ENCODE peak calls at places on chromosomes 7 and 10, in ten cellular contexts. A is A673; J is neural crest cell; R is stimulated activated CD4-positive, alpha-beta T cell treated with anti-CD3 and anti-CD28 coated beads, Interleukin-12 subunit alpha, Interleukin-12 subunit beta, amount 100 ng/mL, for 48 hours; U is GM18507; S is mucosa of gallbladder; B is CD8-positive, alpha-beta T cell; K is AG08395; I is GM23248; X is NCI-H187. Y is an unnamed sample.

GRCh38 chr10:97687785-97688781 is 1.0 kb upstream of the AVPI1 start:
- DNase-seq in U (no peak), J (no peak), I (peak; percentile 87), B (no peak), R (no peak), S (no peak), K (peak; percentile 12), X (no peak), A (no peak), Y (no peak)

GRCh38 chr10:97664282-97664850 is 22.7 kb downstream of the AVPI1 start:
- DNase-seq in I (no peak), X (no peak), R (no peak), A (no peak), J (no peak), S (no peak), U (no peak), B (no peak), K (no peak), Y (no peak)

GRCh38 chr7:2018786-2019692 is 213.7 kb downstream of the MAD1L1 start:
- DNase-seq in X (no peak), A (peak; percentile 67), J (no peak), S (no peak), I (peak; percentile 95), K (peak; percentile 93), U (no peak), B (no peak), R (no peak), Y (peak; percentile 20)

GRCh38 chr10:118311505-118311904 is 30.6 kb downstream of the FAM204A start:
- DNase-seq in U (no peak), B (no peak), S (no peak), K (no peak), J (no peak), X (no peak), A (no peak), R (no peak), I (no peak), Y (no peak)

GRCh38 chr7:16404631-16405030 is 16.7 kb downstream of the CRPPA start:
- DNase-seq in K (no peak), X (no peak), A (no peak), I (no peak), B (no peak), S (no peak), J (no peak), U (no peak), R (no peak), Y (no peak)

GRCh38 chr7:6382797-6383196 is 65.0 kb downstream of the DAGLB start:
- DNase-seq in U (no peak), I (peak; percentile 45), X (no peak), A (no peak), J (no peak), R (no peak), B (no peak), S (no peak), K (no peak), Y (no peak)

GRCh38 chr7:72760602-72761001 is 67.4 kb downstream of the TYW1B start:
- DNase-seq in B (no peak), U (no peak), J (no peak), K (no peak), S (no peak), A (no peak), X (no peak), R (no peak), I (no peak), Y (no peak)

GRCh38 chr7:128831994-128832879 is 2.0 kb downstream of the FLNC start:
- DNase-seq in K (peak; percentile 41), B (no peak), X (no peak), U (no peak), R (no peak), J (no peak), S (no peak), A (peak; percentile 46), I (peak; percentile 63), Y (no peak)

GRCh38 chr10:93947524-93947923 is 46.2 kb upstream of the PLCE1 start:
- DNase-seq in S (no peak), B (no peak), J (no peak), U (no peak), K (no peak), A (no peak), I (no peak), R (no peak), X (no peak), Y (no peak)

GRCh38 chr10:71241114-71241898 is 28.9 kb downstream of the UNC5B start:
- DNase-seq in B (no peak), X (no peak), K (peak; percentile 55), R (no peak), I (peak; percentile 60), U (no peak), A (peak; percentile 65), J (no peak), S (no peak), Y (no peak)